ENCODE peak calls at places on chromosomes 3 and 15, in ten cellular contexts. T, E, N, C, O, I, W, H, L and G are unnamed samples.

GRCh38 chr3:28317438-28318022 is 31.0 kb upstream of the ZCWPW2 start:
- DNase-seq in T (peak), E (peak), O (peak), C (no peak), L (peak), N (peak), I (no peak), H (no peak), W (no peak), G (peak)

GRCh38 chr3:16280671-16281070 is 15.7 kb downstream of the OXNAD1 start:
- DNase-seq in H (no peak), C (no peak), N (no peak), E (no peak), O (no peak), W (no peak), T (no peak), L (peak), I (no peak), G (no peak)

GRCh38 chr3:149744151-149744550 is 8.1 kb downstream of the COMMD2 start:
- DNase-seq in L (no peak), W (no peak), E (no peak), N (no peak), H (no peak), I (no peak), C (no peak), O (no peak), T (no peak), G (no peak)

GRCh38 chr3:8655387-8655835 is 10.8 kb upstream of the SSUH2 start:
- DNase-seq in N (no peak), O (no peak), L (no peak), I (no peak), E (no peak), T (no peak), H (no peak), C (no peak), W (no peak), G (no peak)

GRCh38 chr3:133937756-133938601 is 42.3 kb upstream of the RAB6B start:
- DNase-seq in C (peak), I (peak), L (peak), W (no peak), N (no peak), E (peak), T (peak), O (peak), H (no peak), G (peak)

GRCh38 chr3:65412591-65412990 is 626.1 kb downstream of the MAGI1 start:
- DNase-seq in E (peak), H (no peak), T (no peak), N (peak), L (no peak), O (peak), C (peak), I (peak), W (no peak), G (no peak)

GRCh38 chr3:151345854-151346253 is 16.5 kb upstream of the P2RY13 start:
- DNase-seq in L (peak), W (no peak), E (peak), H (no peak), T (no peak), O (peak), C (no peak), I (no peak), N (no peak), G (peak)

GRCh38 chr15:37016287-37016686 is 84.1 kb downstream of the MEIS2 start:
- DNase-seq in L (peak), I (no peak), T (no peak), N (no peak), H (no peak), E (peak), C (no peak), W (no peak), O (peak), G (peak)

GRCh38 chr15:86139828-86140227 is 60.2 kb downstream of the AGBL1 start:
- DNase-seq in W (no peak), N (no peak), I (no peak), C (no peak), T (peak), H (peak), O (no peak), L (no peak), E (no peak), G (no peak)

GRCh38 chr15:76470691-76471090 is 134.1 kb downstream of the ISL2 start:
- DNase-seq in O (peak), C (no peak), I (no peak), T (no peak), N (no peak), W (no peak), H (no peak), L (peak), E (peak), G (peak)

GRCh38 chr3:38662544-38662943 is 13.1 kb upstream of the SCN5A start:
- DNase-seq in N (peak), O (peak), E (peak), H (no peak), I (no peak), W (no peak), C (no peak), L (peak), T (peak), G (peak)

GRCh38 chr15:65337436-65338070 is 33.1 kb downstream of the RNU5B-1 start:
- DNase-seq in H (peak), O (no peak), I (no peak), T (no peak), L (no peak), N (no peak), C (no peak), E (no peak), W (no peak), G (no peak)

GRCh38 chr3:51099794-51100542 is 285.1 kb upstream of the MANF start:
- DNase-seq in I (peak), E (peak), H (peak), W (peak), C (peak), L (peak), O (peak), N (peak), T (peak), G (peak)

GRCh38 chr15:63013052-63013808 is 29.3 kb upstream of the TPM1 start:
- DNase-seq in W (no peak), O (peak), E (peak), T (no peak), H (no peak), N (peak), C (no peak), I (no peak), L (peak), G (peak)

GRCh38 chr3:160968731-160969130 is 136.4 kb downstream of the B3GALNT1 start:
- DNase-seq in I (no peak), N (no peak), E (no peak), T (no peak), C (no peak), L (peak), W (no peak), O (no peak), H (no peak), G (no peak)

GRCh38 chr15:50884583-50884982 is 23.9 kb upstream of the AP4E1 start:
- DNase-seq in W (no peak), I (no peak), O (peak), E (no peak), C (no peak), L (peak), H (no peak), T (no peak), N (peak), G (peak)

GRCh38 chr15:91465696-91466095 is 365.6 kb downstream of the SV2B start:
- DNase-seq in N (peak), H (no peak), W (no peak), L (no peak), T (no peak), I (no peak), C (peak), O (no peak), E (no peak), G (no peak)

GRCh38 chr3:32018723-32019564 is 37.4 kb downstream of the ZNF860 start:
- DNase-seq in H (no peak), W (no peak), N (peak), L (peak), E (peak), T (peak), O (peak), C (no peak), I (no peak), G (peak)

GRCh38 chr3:88991496-88991895 is 115.9 kb upstream of the EPHA3 start:
- DNase-seq in I (no peak), T (no peak), H (no peak), W (no peak), E (no peak), L (no peak), N (peak), C (no peak), O (no peak), G (no peak)

GRCh38 chr3:170021083-170021482 is 16.7 kb upstream of the GPR160 start:
- DNase-seq in L (no peak), I (no peak), O (no peak), E (peak), T (no peak), H (no peak), N (no peak), C (no peak), W (no peak), G (no peak)

GRCh38 chr15:40333922-40334492 is 6.7 kb downstream of the CCDC9B start:
- DNase-seq in T (no peak), O (peak), W (no peak), I (peak), H (no peak), E (peak), L (peak), N (peak), C (no peak), G (no peak)

GRCh38 chr15:70488002-70488605 is 275.3 kb downstream of the UACA start:
- DNase-seq in W (no peak), C (peak), L (peak), H (peak), E (peak), T (peak), O (peak), N (peak), I (peak), G (peak)

GRCh38 chr15:73295630-73296286 is 73.0 kb downstream of the HCN4 start:
- DNase-seq in L (peak), H (no peak), C (no peak), W (no peak), T (no peak), E (peak), O (peak), I (no peak), N (peak), G (no peak)

GRCh38 chr3:115862824-115863223 is 239.5 kb downstream of the GAP43 start:
- DNase-seq in C (no peak), E (no peak), L (no peak), H (no peak), T (no peak), W (no peak), N (no peak), I (no peak), O (no peak), G (no peak)

GRCh38 chr3:177679568-177680441 is 482.5 kb upstream of the TBL1XR1 start:
- DNase-seq in H (no peak), O (peak), I (no peak), L (peak), E (peak), C (no peak), T (no peak), N (peak), W (no peak), G (peak)

GRCh38 chr15:69783211-69783610 is 314.5 kb downstream of the TLE3 start:
- DNase-seq in N (no peak), H (no peak), O (no peak), T (no peak), I (no peak), L (no peak), C (no peak), E (no peak), W (no peak), G (no peak)

GRCh38 chr3:112074616-112075497 is 11.3 kb upstream of the C3orf52 start:
- DNase-seq in W (no peak), E (peak), H (no peak), L (peak), T (peak), I (no peak), C (peak), O (peak), N (peak), G (peak)

GRCh38 chr3:73405853-73406252 is 218.9 kb downstream of the PDZRN3 start:
- DNase-seq in O (peak), L (peak), E (peak), T (no peak), N (no peak), W (no peak), I (no peak), H (no peak), C (no peak), G (peak)

GRCh38 chr15:40061212-40061901 is 22.4 kb upstream of the SRP14 start:
- DNase-seq in T (no peak), H (no peak), E (no peak), I (no peak), O (no peak), C (no peak), N (no peak), L (no peak), W (no peak), G (no peak)

GRCh38 chr15:22850055-22850454 is 11.6 kb downstream of the NIPA2 start:
- DNase-seq in O (no peak), C (no peak), L (no peak), W (no peak), T (no peak), H (no peak), N (no peak), I (no peak), E (peak), G (peak)

DNA sequence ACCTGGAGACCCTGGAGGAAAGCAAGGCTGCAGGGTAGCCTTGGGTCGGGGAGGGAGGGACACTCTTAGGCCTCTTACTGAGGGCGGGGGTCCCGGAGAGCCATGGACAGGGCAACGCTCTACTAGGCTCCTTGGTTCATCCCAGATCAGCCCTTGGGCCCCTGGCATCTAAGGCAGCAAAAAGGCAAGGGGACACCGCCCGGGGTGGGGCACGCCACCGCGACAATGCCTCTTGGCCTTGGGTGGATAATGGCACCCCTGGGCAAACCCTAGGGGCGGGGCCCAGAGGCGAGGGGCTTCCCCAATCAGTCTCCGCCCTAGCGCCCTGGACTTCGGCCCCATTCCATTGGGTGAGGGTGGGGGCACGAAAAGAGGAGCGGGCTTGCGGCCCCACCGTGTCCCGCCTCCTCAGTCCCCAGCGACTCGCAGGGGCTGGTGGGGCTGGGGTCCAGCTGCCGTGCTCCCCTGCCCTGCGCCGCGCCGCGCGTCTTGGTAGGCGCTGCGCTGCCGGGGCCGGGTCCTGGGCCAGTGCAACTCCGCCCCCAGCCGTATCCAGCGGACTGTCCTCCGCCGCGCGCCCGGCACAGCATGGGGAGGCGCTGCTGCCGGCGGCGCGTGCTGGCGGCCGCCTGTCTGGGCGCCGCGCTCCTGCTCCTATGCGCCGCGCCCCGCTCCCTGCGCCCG is at the start of gene CHST13:
- DNase-seq in N (peak), H (peak), C (peak), E (peak), W (no peak), I (no peak), O (peak), T (peak), L (no peak), G (no peak)
- TF ChIP-seq CTCF in N (no peak), H (no peak), C (no peak), E (no peak), W (no peak), I (no peak), O (no peak), T (peak), L (no peak), G (no peak)

GRCh38 chr3:107847791-107848190 is 243.0 kb downstream of the CD47 start:
- DNase-seq in I (no peak), T (no peak), O (no peak), N (no peak), C (no peak), H (no peak), L (no peak), E (no peak), W (no peak), G (no peak)

GRCh38 chr3:107842940-107843339 is 247.9 kb downstream of the CD47 start:
- DNase-seq in T (no peak), W (no peak), I (no peak), O (no peak), N (no peak), E (no peak), C (no peak), H (no peak), L (no peak), G (no peak)

GRCh38 chr3:107846282-107846852 is 244.5 kb downstream of the CD47 start:
- DNase-seq in E (peak), I (peak), T (peak), H (peak), N (peak), O (peak), W (peak), C (peak), L (peak), G (peak)

GRCh38 chr3:107848516-107848915 is 242.3 kb downstream of the CD47 start:
- DNase-seq in T (no peak), E (no peak), C (no peak), I (no peak), L (no peak), N (no peak), H (no peak), W (no peak), O (no peak), G (no peak)

DNA sequence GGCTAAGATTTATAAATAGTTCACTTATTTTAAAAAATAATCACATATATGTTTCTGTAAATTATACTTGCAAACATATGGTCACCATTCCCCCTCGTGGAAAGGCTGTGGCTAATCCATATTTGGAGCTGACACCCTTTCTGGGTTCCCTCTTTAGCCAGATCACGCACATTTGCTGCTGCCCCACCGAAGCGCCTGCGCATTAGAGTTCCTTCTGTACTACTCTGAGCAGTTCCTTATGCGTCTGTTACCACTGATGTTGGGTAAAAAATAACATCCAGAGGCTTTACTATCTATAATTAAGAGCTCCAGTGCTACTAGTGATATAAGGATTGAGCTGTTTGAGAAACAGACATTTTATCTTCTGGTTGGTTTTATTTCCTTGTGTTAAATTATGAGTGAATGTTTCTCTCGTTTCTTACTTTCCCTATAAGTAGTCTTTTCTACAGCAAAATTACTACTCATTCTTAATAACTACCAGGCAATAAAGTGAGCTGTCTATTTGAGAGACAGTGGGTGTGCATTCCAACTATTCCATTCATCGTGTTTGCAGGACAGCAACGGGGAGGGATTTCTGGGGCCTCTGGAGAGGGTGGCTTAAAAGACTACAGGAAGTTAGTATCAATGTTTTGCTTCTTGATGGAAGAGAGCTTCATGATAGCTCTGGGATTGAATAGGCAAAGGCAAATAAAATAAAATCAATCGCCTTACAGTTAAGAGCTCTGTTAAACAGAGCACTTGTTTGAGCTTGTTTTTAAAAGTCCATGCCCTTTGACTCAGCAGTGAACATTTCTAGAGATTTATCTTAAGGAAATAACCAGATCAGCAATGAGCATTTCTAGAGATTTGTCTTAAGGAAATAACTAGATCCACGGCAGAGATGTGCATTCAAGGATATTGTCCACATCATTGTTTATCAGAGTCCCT is 245.2 kb downstream of the CD47 start:
- DNase-seq in C (no peak), O (peak), E (peak), H (no peak), T (no peak), I (no peak), W (no peak), L (no peak), N (peak), G (no peak)
- TF ChIP-seq CTCF in C (no peak), O (no peak), E (no peak), H (no peak), T (no peak), I (no peak), W (no peak), L (no peak), N (no peak), G (no peak)

GRCh38 chr15:29740692-29741311 is 81.5 kb downstream of the TJP1 start:
- DNase-seq in O (no peak), E (no peak), I (no peak), L (no peak), C (no peak), N (no peak), W (no peak), T (no peak), H (no peak), G (no peak)
- TF ChIP-seq CTCF in O (no peak), E (peak), I (no peak), L (no peak), C (no peak), N (no peak), W (no peak), T (no peak), H (no peak), G (peak)

GRCh38 chr3:173045770-173046382 is 95.2 kb downstream of the SPATA16 start:
- DNase-seq in C (no peak), H (no peak), E (peak), W (no peak), I (no peak), L (peak), O (peak), T (no peak), N (peak), G (no peak)
- TF ChIP-seq CTCF in C (no peak), H (peak), E (peak), W (no peak), I (peak), L (peak), O (peak), T (peak), N (peak), G (peak)

GRCh38 chr3:182226995-182227394 is 515.3 kb downstream of the SOX2 start:
- DNase-seq in T (no peak), H (no peak), I (no peak), O (no peak), L (no peak), N (peak), C (no peak), W (no peak), E (no peak), G (no peak)
- TF ChIP-seq CTCF in T (no peak), H (no peak), I (no peak), O (no peak), L (no peak), N (peak), C (no peak), W (peak), E (no peak), G (no peak)

GRCh38 chr3:167734498-167735232 is at the start of gene PDCD10:
- DNase-seq in W (peak), N (peak), C (peak), H (peak), L (peak), T (peak), O (peak), I (peak), E (peak), G (peak)

GRCh38 chr3:167736264-167736787 is 805 bp downstream of the SERPINI1 start:
- DNase-seq in W (no peak), N (no peak), E (no peak), O (no peak), I (no peak), L (no peak), C (no peak), H (no peak), T (no peak), G (no peak)

GRCh38 chr3:167733961-167734497 is 663 bp downstream of the PDCD10 start:
- DNase-seq in H (no peak), N (peak), W (no peak), L (peak), T (peak), C (no peak), E (peak), O (peak), I (no peak), G (no peak)

GRCh38 chr3:167736997-167737396 is 1.5 kb downstream of the SERPINI1 start:
- DNase-seq in E (no peak), O (no peak), I (no peak), W (no peak), C (no peak), H (no peak), N (no peak), L (no peak), T (no peak), G (no peak)

GRCh38 chr3:167735233-167736107 is at the start of gene SERPINI1:
- DNase-seq in E (peak), H (peak), C (peak), T (peak), I (peak), W (peak), N (peak), L (peak), O (peak), G (peak)
- TF ChIP-seq CTCF in E (no peak), H (no peak), C (no peak), T (peak), I (no peak), W (no peak), N (no peak), L (no peak), O (no peak), G (no peak)